ENCODE peak calls at places on chromosome 10, in six cellular contexts. A, D, X, F, G and L are unnamed samples.

GRCh38 chr10:44854693-44855350 is 56.3 kb upstream of the TMEM72 start:
- DNase-seq in A (no peak), D (no peak), X (no peak), F (peak), G (no peak), L (no peak)

GRCh38 chr10:61452655-61453641 is at the start of gene TMEM26:
- DNase-seq in A (peak), D (peak), X (no peak), F (peak), G (peak), L (no peak)

GRCh38 chr10:79260803-79261740 is 86.2 kb upstream of the PPIF start:
- DNase-seq in A (peak), D (peak), X (peak), F (peak), G (no peak), L (peak)

GRCh38 chr10:88594482-88594881 is 7.9 kb downstream of the LIPJ start:
- DNase-seq in A (no peak), D (no peak), X (no peak), F (no peak), G (no peak), L (no peak)

GRCh38 chr10:103445767-103446567 is 6.2 kb downstream of the CALHM2 start:
- DNase-seq in A (no peak), D (peak), X (no peak), F (peak), G (peak), L (no peak)

GRCh38 chr10:11018830-11019692 is 1.4 kb downstream of the CELF2 start:
- DNase-seq in A (no peak), D (no peak), X (no peak), F (no peak), G (no peak), L (no peak)

GRCh38 chr10:24552346-24553016 is 171.2 kb downstream of the ARHGAP21 start:
- DNase-seq in A (peak), D (no peak), X (no peak), F (no peak), G (peak), L (no peak)

GRCh38 chr10:111429288-111430028 is 352.6 kb downstream of the ADRA2A start:
- DNase-seq in A (no peak), D (no peak), X (no peak), F (no peak), G (no peak), L (no peak)

GRCh38 chr10:102175415-102175814 is 23.2 kb downstream of the NOLC1 start:
- DNase-seq in A (no peak), D (peak), X (no peak), F (peak), G (no peak), L (no peak)

GRCh38 chr10:119496282-119496681 is 46.2 kb downstream of the RGS10 start:
- DNase-seq in A (no peak), D (no peak), X (no peak), F (no peak), G (no peak), L (no peak)

GRCh38 chr10:49163741-49164140 is 24.4 kb downstream of the TMEM273 start:
- DNase-seq in A (no peak), D (peak), X (no peak), F (peak), G (no peak), L (no peak)

GRCh38 chr10:73717564-73717963 is 19.7 kb upstream of the AGAP5 start:
- DNase-seq in A (no peak), D (no peak), X (no peak), F (no peak), G (no peak), L (no peak)

GRCh38 chr10:122469848-122470247 is 8.5 kb downstream of the HTRA1 start:
- DNase-seq in A (no peak), D (no peak), X (no peak), F (no peak), G (no peak), L (no peak)

GRCh38 chr10:92142512-92142911 is 148.4 kb downstream of the CPEB3 start:
- DNase-seq in A (no peak), D (no peak), X (no peak), F (no peak), G (no peak), L (no peak)

GRCh38 chr10:24320373-24320772 is 111.4 kb downstream of the KIAA1217 start:
- DNase-seq in A (no peak), D (no peak), X (no peak), F (no peak), G (no peak), L (no peak)

GRCh38 chr10:109992485-109992884 is 15.3 kb upstream of the ADD3 start:
- DNase-seq in A (no peak), D (peak), X (no peak), F (peak), G (no peak), L (no peak)

GRCh38 chr10:120612756-120613155 is 155.7 kb downstream of the PLPP4 start:
- DNase-seq in A (no peak), D (no peak), X (no peak), F (no peak), G (no peak), L (no peak)

DNA sequence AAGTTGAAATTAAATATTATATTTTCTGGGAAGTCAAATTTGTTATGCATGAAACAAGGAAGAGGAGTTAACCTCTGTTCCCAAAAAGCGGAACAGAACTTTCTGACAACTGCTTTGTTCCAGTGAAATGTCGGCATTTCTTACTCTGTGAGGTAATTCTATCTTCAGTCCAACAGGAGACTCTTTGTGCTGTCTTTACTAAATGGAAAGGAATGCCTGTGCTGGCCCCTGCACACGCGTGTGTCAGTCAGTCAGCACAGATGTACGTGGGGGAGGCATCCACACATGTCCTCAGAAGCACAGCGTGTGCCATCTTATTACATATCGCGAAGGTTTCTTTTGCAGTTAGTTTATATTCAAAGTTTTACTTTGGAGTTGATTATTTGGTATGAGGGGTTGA is 37.5 kb downstream of the NET1 start:
- DNase-seq in A (no peak), D (peak), X (no peak), F (peak), G (no peak), L (no peak)
- TF ChIP-seq CTCF in A (peak), D (no peak), X (no peak), F (no peak), G (no peak), L (no peak)

DNA sequence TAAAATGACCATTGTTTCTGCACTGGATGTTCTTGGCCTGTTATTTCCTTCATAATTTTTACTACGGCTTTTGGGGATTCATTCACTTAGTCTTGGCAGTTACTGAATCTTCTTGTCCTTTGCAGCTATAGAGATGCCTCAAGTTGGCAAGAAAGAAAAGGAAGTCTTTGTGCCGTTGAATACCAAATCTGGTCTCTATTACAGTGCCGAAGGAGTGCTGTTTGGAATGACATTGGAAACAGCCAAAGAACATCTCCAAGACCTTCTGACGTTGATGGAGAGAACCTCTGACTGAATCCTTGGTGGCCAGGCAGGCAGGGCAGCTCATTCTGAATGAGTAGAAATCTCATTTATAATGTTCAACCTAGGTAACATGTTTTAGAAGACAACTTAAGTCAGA is 54.3 kb upstream of the NRP1 start:
- DNase-seq in A (no peak), D (no peak), X (no peak), F (no peak), G (no peak), L (no peak)
- TF ChIP-seq CTCF in A (no peak), D (no peak), X (no peak), F (no peak), G (no peak), L (no peak)

GRCh38 chr10:5014936-5015335 is 11.3 kb upstream of the AKR1C2 start:
- DNase-seq in A (no peak), D (no peak), X (no peak), F (no peak), G (no peak), L (no peak)
- TF ChIP-seq CTCF in A (peak), D (no peak), X (no peak), F (no peak), G (peak), L (peak)

GRCh38 chr10:97079157-97079435 is 106.7 kb downstream of the SLIT1 start:
- DNase-seq in A (no peak), D (no peak), X (no peak), F (no peak), G (no peak), L (peak)

GRCh38 chr10:97080051-97080776 is 105.5 kb downstream of the SLIT1 start:
- DNase-seq in A (no peak), D (no peak), X (no peak), F (no peak), G (no peak), L (no peak)

GRCh38 chr10:97076781-97077180 is 109.0 kb downstream of the SLIT1 start:
- DNase-seq in A (no peak), D (no peak), X (no peak), F (no peak), G (no peak), L (no peak)

GRCh38 chr10:97079454-97079853 is 106.3 kb downstream of the SLIT1 start:
- DNase-seq in A (no peak), D (no peak), X (peak), F (no peak), G (no peak), L (no peak)

DNA sequence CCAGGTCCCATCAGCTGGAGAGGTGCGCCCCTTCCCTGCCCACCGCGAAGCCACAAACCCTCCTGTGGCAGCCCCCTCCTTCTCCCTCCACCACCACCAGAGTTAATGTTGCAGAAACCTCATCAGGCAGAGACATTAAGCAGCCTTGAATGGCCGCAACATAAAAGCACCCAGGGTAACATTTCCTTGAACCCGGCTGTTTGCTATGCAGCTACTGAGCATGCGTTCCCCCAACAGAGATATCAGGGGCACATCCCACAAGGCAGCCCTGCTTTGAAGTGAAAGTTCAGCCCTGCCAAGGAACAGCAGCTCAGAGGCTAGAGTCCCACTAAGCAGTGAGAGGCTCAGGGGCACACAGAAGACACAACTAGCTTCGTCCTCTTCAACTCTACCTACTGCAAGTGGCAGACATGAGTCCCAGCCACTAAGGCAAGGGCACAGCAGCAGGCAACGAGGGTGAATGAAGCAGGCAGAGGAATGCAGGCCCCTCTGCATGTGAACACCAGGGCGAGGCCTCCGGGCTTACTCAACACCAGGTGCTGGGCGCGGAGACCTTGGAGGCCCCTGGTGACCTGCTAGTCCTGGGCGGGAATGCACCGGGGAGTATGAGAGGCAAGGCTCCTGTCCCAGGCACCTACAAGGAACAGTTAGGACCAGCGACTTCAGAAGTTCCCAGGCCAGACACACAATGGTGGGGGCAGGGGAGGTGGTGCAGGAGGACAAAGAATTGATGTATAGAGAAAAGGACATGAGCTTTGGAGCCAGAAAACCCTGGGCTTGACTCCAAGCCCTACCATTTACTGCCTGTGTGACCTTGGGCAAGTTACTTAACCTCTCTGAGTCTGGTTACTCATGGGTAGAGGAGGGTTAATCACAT is 107.2 kb downstream of the SLIT1 start:
- DNase-seq in A (no peak), D (no peak), X (no peak), F (no peak), G (no peak), L (no peak)
- TF ChIP-seq CTCF in A (no peak), D (no peak), X (no peak), F (no peak), G (no peak), L (no peak)

GRCh38 chr10:70315815-70316214 is 32.0 kb upstream of the NPFFR1 start:
- DNase-seq in A (no peak), D (no peak), X (no peak), F (no peak), G (no peak), L (no peak)
- TF ChIP-seq CTCF in A (no peak), D (no peak), X (no peak), F (no peak), G (no peak), L (no peak)

DNA sequence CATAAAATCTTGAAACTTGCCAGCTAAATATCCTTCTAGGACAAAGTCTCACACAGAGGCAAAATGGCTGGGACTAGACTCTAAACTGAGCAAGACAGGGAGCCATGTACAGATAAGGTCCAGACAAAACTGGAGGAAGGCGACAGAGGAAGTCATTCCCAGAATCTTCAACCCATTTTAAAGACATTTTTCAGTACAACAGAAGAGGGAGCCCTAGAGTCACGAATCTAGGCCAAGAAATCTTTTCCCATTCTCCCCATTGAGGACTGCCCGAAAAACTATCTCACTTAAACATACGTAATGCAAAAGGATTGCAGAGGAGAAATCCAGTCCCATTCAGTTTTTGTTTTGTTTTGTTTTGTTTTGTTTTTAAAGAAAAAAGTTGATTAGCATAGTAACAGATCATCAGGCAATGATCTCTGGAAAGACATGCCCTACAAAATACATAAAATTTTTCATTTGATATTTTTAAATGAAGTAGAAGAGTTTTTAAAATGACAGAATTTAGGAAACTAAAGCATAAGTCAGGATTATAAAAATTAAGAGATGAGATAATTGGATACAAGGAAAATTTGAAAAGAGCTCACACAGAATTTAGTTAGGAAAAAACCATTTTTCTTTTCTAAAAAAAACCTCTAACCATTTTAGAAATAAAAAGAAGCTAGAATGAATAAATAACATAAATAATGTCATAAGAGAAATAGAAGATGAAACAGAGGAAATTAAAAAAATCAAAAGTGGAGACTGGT is 16.9 kb upstream of the PRF1 start:
- DNase-seq in A (no peak), D (peak), X (no peak), F (peak), G (no peak), L (no peak)
- TF ChIP-seq CTCF in A (no peak), D (peak), X (peak), F (peak), G (no peak), L (peak)